ENCODE peak calls at places on chromosomes 11 and 22, in six cellular contexts. C, L, Q, E, J and D are unnamed samples.

GRCh38 chr22:50191041-50191740 is 5.5 kb downstream of the TRABD start:
- DNase-seq in C (no peak), L (no peak), Q (no peak), E (no peak), J (no peak), D (no peak)

GRCh38 chr11:86183694-86184093 is 60.9 kb upstream of the EED start:
- DNase-seq in C (no peak), L (peak; percentile 76), Q (no peak), E (no peak), J (no peak), D (no peak)

GRCh38 chr11:74205181-74205580 is 34.1 kb downstream of the PPME1 start:
- DNase-seq in C (no peak), L (no peak), Q (no peak), E (no peak), J (no peak), D (no peak)

GRCh38 chr11:1834132-1834610 is 619 bp upstream of the SYT8 start:
- DNase-seq in C (peak; percentile 40), L (no peak), Q (no peak), E (no peak), J (no peak), D (peak; percentile 99)

GRCh38 chr11:57649826-57650738 is at the start of gene YPEL4:
- DNase-seq in C (peak; percentile 50), L (peak; percentile 83), Q (peak; percentile 84), E (peak; percentile 57), J (peak; percentile 67), D (peak; percentile 60)

GRCh38 chr11:110830344-110831141 is 118.3 kb upstream of the ARHGAP20 start:
- DNase-seq in C (no peak), L (peak; percentile 53), Q (no peak), E (no peak), J (no peak), D (no peak)

GRCh38 chr22:35314161-35314942 is 14.7 kb downstream of the TOM1 start:
- DNase-seq in C (no peak), L (no peak), Q (peak; percentile 64), E (no peak), J (no peak), D (no peak)

GRCh38 chr11:70547386-70547785 is 149.1 kb downstream of the CTTN start:
- DNase-seq in C (no peak), L (no peak), Q (no peak), E (no peak), J (no peak), D (no peak)

GRCh38 chr22:36371920-36372319 is 15.8 kb downstream of the MYH9 start:
- DNase-seq in C (no peak), L (peak; percentile 11), Q (no peak), E (no peak), J (peak; percentile 11), D (no peak)

GRCh38 chr11:102451693-102452460 is 688 bp downstream of the TMEM123 start:
- DNase-seq in C (peak; percentile 78), L (peak; percentile 28), Q (peak; percentile 83), E (peak; percentile 57), J (peak; percentile 70), D (peak; percentile 65)
- TF ChIP-seq POLR2A in C (peak; percentile 66), L (no peak), Q (no peak), E (no peak), J (no peak), D (peak; percentile 63)

DNA sequence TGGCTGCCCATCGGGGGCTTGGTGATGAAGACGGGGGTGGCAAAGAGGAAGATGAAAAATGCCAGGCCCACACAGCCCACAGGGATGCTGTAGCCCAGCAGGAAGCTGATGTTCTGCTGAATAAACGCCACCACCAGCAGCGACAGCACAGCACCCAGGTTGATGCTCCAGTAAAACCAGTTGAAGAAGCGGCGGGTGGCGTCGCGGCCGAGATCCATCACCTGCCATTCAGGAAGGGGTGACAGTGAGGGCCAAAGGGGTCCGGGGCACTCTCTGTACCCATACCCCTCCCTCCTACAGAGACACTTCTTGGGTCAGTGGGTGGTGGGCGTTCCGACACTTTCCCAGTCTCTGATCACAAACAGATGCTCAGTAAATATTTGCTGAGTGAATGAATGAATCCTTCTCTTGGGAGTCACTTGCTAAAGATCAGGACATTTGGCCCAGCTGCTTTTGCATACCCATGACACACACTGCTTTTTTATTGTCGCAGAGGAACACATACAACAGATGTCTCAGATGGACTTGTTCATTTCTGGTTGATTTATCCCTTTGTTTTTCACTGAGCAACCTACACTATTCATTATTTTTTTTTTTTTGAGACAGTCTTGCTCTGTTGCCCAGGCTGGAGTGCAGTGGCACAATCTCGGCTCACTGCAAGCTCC is 5.2 kb downstream of the SLC15A3 start:
- DNase-seq in C (no peak), L (no peak), Q (no peak), E (no peak), J (no peak), D (no peak)
- H3K4me1 ChIP-seq in C (no peaks in the 10 kb centered on the region), L (peaks cover 12% of the 10 kb centered on the region), Q (peaks cover 17% of the 10 kb centered on the region), E (no peaks in the 10 kb centered on the region), J (peaks cover 6% of the 10 kb centered on the region), D (peaks cover 7% of the 10 kb centered on the region)

GRCh38 chr11:216081-216974 is 8.8 kb downstream of the RIC8A start:
- DNase-seq in C (no peak), L (no peak), Q (peak; percentile 46), E (no peak), J (no peak), D (no peak)

GRCh38 chr11:218815-219593 is 11.5 kb downstream of the RIC8A start:
- DNase-seq in C (no peak), L (no peak), Q (peak; percentile 54), E (no peak), J (no peak), D (no peak)

GRCh38 chr11:215581-216037 is 8.1 kb downstream of the RIC8A start:
- DNase-seq in C (no peak), L (no peak), Q (peak; percentile 34), E (no peak), J (no peak), D (no peak)

GRCh38 chr11:214083-214482 is 6.6 kb downstream of the RIC8A start:
- DNase-seq in C (no peak), L (no peak), Q (peak; percentile 59), E (no peak), J (no peak), D (no peak)

GRCh38 chr11:217704-218103 is 10.2 kb downstream of the RIC8A start:
- DNase-seq in C (no peak), L (no peak), Q (peak; percentile 20), E (no peak), J (no peak), D (no peak)
- TF ChIP-seq CTCF in C (no peak), L (no peak), Q (no peak), E (no peak), J (no peak), D (no peak)

GRCh38 chr11:72003776-72004171 is 5.1 kb downstream of the IL18BP start:
- DNase-seq in C (no peak), L (no peak), Q (peak; percentile 64), E (no peak), J (no peak), D (no peak)

GRCh38 chr11:72000591-72000867 is 1.8 kb downstream of the IL18BP start:
- DNase-seq in C (no peak), L (no peak), Q (peak; percentile 71), E (no peak), J (no peak), D (no peak)

GRCh38 chr11:72001255-72001654 is 2.5 kb downstream of the IL18BP start:
- DNase-seq in C (no peak), L (no peak), Q (peak; percentile 64), E (no peak), J (no peak), D (no peak)

GRCh38 chr11:72002841-72003775 is 4.4 kb downstream of the IL18BP start:
- DNase-seq in C (no peak), L (no peak), Q (no peak), E (no peak), J (no peak), D (no peak)

DNA sequence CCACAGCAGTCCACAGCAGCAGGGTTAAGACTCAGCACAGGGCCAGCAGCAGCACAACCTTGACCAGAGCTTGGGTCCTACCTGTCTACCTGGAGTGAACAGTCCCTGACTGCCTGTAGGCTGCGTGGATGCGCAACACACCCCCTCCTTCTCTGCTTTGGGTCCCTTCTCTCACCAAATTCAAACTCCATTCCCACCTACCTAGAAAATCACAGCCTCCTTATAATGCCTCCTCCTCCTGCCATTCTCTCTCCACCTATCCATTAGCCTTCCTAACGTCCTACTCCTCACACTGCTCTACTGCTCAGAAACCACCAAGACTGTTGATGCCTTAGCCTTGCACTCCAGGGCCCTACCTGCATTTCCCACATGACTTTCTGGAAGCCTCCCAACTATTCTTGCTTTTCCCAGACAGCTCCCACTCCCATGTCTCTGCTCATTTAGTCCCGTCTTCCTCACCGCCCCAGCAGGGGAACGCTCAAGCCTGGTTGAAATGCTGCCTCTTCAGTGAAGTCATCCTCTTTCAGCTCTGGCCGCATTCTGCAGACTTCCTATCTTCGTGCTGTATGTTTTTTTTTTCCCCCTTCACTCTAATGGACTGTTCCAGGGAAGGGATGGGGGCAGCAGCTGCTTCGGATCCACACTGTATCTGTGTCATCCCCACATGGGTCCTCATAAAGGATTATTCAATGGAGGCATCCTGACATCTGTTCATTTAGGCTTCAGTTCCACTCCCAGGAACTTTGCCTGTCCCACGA is 3.3 kb downstream of the IL18BP start:
- DNase-seq in C (no peak), L (no peak), Q (no peak), E (no peak), J (no peak), D (no peak)
- TF ChIP-seq POLR2A in C (no peak), L (no peak), Q (no peak), E (no peak), J (peak; percentile 64), D (no peak)